ENCODE peak calls at places on chromosome 20, in six cellular contexts. B is heart left ventricle, V is OCI-LY7, L is cardiac muscle cell, O is pancreas, Q is osteoblast. C is an unnamed sample.

GRCh38 chr20:43953919-43954617 is 39.4 kb downstream of the TOX2 start:
- DNase-seq in B (no peak), V (no peak), L (no peak), O (no peak), Q (no peak), C (no peak)

GRCh38 chr20:34043025-34043424 is 49.3 kb downstream of the RALY start:
- DNase-seq in B (no peak), V (no peak), L (no peak), O (no peak), Q (no peak), C (no peak)

GRCh38 chr20:36579996-36580545 is 6.7 kb downstream of the TGIF2 start:
- DNase-seq in B (no peak), V (no peak), L (peak; percentile 32), O (no peak), Q (peak; percentile 84), C (no peak)

GRCh38 chr20:11719153-11719552 is 198.5 kb upstream of the BTBD3 start:
- DNase-seq in B (no peak), V (no peak), L (no peak), O (no peak), Q (no peak), C (no peak)

GRCh38 chr20:25047766-25048165 is 10.2 kb downstream of the ACSS1 start:
- DNase-seq in B (peak; percentile 5), V (no peak), L (no peak), O (no peak), Q (no peak), C (no peak)

GRCh38 chr20:6583134-6583738 is 184.2 kb upstream of the BMP2 start:
- DNase-seq in B (peak; percentile 33), V (peak; percentile 32), L (peak; percentile 83), O (no peak), Q (no peak), C (no peak)

GRCh38 chr20:11436113-11436890 is 481.4 kb upstream of the BTBD3 start:
- DNase-seq in B (no peak), V (no peak), L (no peak), O (no peak), Q (no peak), C (no peak)

GRCh38 chr20:48066256-48066655 is 281.0 kb upstream of the SULF2 start:
- DNase-seq in B (no peak), V (no peak), L (peak; percentile 89), O (no peak), Q (peak; percentile 42), C (no peak)

GRCh38 chr20:11814276-11814675 is 103.4 kb upstream of the BTBD3 start:
- DNase-seq in B (no peak), V (no peak), L (peak; percentile 29), O (no peak), Q (peak; percentile 58), C (no peak)

GRCh38 chr20:50446351-50447101 is 63.7 kb upstream of the PTPN1 start:
- DNase-seq in B (no peak), V (no peak), L (no peak), O (no peak), Q (no peak), C (no peak)

DNA sequence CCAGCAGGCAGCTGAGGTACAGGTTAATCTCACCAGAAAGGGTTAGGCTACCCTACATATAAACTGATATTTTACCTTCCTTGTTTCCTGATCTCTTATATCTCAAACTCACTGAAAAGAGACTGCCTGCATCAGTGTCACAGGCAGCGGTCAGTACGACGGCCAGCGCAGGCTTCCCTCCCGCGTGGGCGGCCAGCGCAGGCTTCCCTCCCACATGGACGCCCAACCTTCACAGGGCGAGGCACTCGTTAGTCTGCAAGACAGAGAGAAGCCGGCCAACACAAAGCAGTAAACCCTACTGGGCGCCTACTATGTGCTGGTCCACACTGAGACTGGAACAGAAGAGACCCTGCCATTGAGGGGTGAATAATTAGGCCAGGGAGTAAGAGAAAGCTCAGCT is 33.0 kb downstream of the TTI1 start:
- DNase-seq in B (no peak), V (no peak), L (no peak), O (no peak), Q (no peak), C (no peak)
- H3K36me3 ChIP-seq in B (peaks cover 42% of the 10 kb centered on the region), V (peaks cover 93% of the 10 kb centered on the region), L (peaks cover 31% of the 10 kb centered on the region), O (peaks cover 15% of the 10 kb centered on the region), Q (peaks cover 38% of the 10 kb centered on the region), C (peaks cover 99% of the 10 kb centered on the region)

DNA sequence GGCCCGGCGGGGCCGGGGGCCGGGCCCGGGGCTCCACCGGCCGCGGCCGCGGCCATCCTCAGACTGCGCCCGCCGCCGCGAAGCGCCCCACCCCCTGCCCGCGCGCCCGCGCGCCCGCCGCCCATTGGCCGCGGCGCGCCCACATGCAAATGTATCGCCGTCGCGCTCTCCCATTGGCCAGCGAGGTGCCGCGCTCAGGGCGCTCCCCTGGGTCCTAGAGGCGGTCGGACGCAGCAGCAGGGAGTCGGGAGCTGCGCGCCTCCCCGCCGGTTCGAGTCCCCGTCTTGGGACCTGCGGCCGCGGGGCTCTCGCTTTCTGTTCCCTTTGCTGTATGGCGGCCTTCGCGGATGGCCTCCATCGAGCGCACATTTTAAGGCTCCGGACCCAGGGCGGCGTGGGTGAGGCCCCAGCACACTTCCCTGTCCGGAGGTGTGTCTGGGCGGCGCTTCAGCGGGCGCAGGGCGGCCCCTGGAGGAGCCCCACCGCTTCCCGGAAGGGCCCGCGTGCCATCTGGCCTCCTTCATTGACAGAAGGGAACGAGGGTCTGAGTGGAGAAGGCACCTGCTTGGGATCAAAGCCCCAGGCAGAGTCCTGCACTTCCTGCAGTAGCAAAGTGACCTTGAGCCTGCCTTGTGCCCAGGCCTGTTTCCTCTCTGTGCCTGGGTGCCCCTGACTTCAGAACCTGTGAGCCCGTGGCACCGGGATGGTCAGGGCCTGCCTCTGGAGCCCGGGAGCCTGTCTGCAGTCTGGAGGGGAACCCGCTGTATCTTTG is at the start of gene CABLES2:
- DNase-seq in B (peak; percentile 97), V (peak; percentile 96), L (peak; percentile 96), O (peak; percentile 93), Q (peak; percentile 100), C (peak; percentile 72)
- TF ChIP-seq CTCF in B (no peak), V (peak; percentile 28), L (no peak), O (no peak), Q (no peak), C (no peak)

DNA sequence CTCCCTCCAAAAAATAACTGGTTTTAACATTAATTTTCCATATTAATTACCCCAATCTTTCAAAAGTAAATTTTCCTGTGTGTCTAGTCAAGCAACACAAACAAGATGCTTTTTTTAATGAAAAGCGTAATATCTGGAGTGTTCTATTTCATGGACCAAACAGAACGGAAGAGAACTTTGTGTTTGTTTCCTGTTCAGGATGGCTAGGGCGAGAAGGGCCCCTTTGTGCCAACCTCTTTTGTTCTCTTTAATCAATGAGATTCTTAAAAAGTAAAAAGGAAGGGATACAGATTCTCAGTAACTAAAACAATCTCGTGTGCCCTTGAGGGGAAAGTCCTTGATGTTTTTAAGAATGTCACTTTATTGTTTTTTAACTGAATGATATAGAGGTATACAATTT is 55.7 kb downstream of the GNAS start:
- DNase-seq in B (no peak), V (peak; percentile 38), L (no peak), O (no peak), Q (no peak), C (no peak)
- H3K36me3 ChIP-seq in B (peaks cover 49% of the 10 kb centered on the region), V (peaks cover 88% of the 10 kb centered on the region), L (peaks cover 76% of the 10 kb centered on the region), O (peaks cover 9% of the 10 kb centered on the region), Q (peaks cover 79% of the 10 kb centered on the region), C (peaks cover 34% of the 10 kb centered on the region)

DNA sequence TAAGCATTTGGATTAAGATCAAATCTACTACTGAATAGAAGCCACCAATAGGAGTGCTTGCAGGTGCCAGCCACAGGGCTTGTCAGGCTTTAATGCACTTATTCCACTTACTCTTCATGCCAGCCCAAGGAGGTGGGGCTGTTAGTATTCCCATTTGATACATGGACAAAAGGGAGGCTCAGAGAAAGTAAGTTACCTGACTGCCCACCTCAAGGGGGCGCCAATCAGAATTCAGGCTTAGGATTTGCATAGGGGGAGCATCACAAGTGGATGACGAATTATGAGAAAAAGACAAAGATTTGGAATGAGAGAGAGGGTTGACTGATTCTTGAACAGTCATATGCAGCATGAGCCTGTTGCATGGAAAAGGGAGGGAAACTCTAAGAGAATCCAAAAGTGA is 188.4 kb upstream of the TSHZ2 start:
- DNase-seq in B (no peak), V (no peak), L (peak; percentile 27), O (no peak), Q (no peak), C (no peak)
- TF ChIP-seq CTCF in B (no peak), V (peak; percentile 67), L (peak; percentile 36), O (no peak), Q (no peak), C (peak; percentile 30)

C was measured in esophagus squamous epithelium.